ENCODE peak calls at places on chromosomes 4 and X, in seven cellular contexts. N is activated T-helper 1 cell treated with anti-CD3 and anti-CD28 coated beads, Interleukin-2, amount 50 U/mL, for 16 hours; D is AG04449; R is ovary; X is stimulated activated CD4-positive, alpha-beta T cell treated with anti-CD3 and anti-CD28 coated beads, Interleukin-12 subunit alpha, Interleukin-12 subunit beta, amount 100 ng/mL, for 4 hours; H is KBM-7; K is non-pigmented ciliary epithelial cell. E is an unnamed sample.

GRCh38 chr4:48112017-48112667 is 21.9 kb downstream of the TXK start:
- DNase-seq in N (no peak), D (no peak), R (no peak), X (no peak), H (no peak), K (no peak), E (no peak)

GRCh38 chrX:38968344-38968743 is 167.1 kb downstream of the MID1IP1 start:
- DNase-seq in N (no peak), D (no peak), R (no peak), X (no peak), H (no peak), K (no peak), E (no peak)

GRCh38 chr4:98626350-98626749 is 32.1 kb downstream of the TSPAN5 start:
- DNase-seq in N (no peak), D (peak), R (peak), X (no peak), H (peak), K (peak), E (no peak)

GRCh38 chrX:9988762-9989161 is 21.6 kb downstream of the CLDN34 start:
- DNase-seq in N (no peak), D (no peak), R (no peak), X (no peak), H (peak), K (no peak), E (no peak)

GRCh38 chr4:53640576-53641459 is 49.5 kb upstream of the LNX1 start:
- DNase-seq in N (no peak), D (no peak), R (no peak), X (no peak), H (no peak), K (no peak), E (peak)

GRCh38 chrX:115058276-115058675 is 40.9 kb upstream of the IL13RA2 start:
- DNase-seq in N (no peak), D (peak), R (no peak), X (no peak), H (no peak), K (peak), E (no peak)

GRCh38 chr4:138789796-138790195 is 225.8 kb upstream of the NOCT start:
- DNase-seq in N (no peak), D (no peak), R (no peak), X (no peak), H (no peak), K (no peak), E (no peak)

GRCh38 chr4:109072595-109072994 is 229.9 kb downstream of the COL25A1 start:
- DNase-seq in N (no peak), D (peak), R (no peak), X (no peak), H (peak), K (no peak), E (no peak)

GRCh38 chr4:65917486-65917885 is 247.2 kb upstream of the EPHA5 start:
- DNase-seq in N (no peak), D (no peak), R (no peak), X (no peak), H (no peak), K (peak), E (no peak)

GRCh38 chr4:81003549-81004240 is 26.8 kb upstream of the BMP3 start:
- DNase-seq in N (no peak), D (no peak), R (no peak), X (no peak), H (no peak), K (no peak), E (no peak)

GRCh38 chrX:21373637-21374162 is 518 bp upstream of the CNKSR2 start:
- DNase-seq in N (no peak), D (no peak), R (peak), X (peak), H (no peak), K (no peak), E (no peak)

E was measured in GM12864.